ENCODE peak calls at places on chromosomes 5 and 9, in four cellular contexts. I, Q, B and R are unnamed samples.

GRCh38 chr5:38249286-38249685 is 9.1 kb upstream of the EGFLAM start:
- DNase-seq in B (no peak), Q (no peak), I (no peak), R (no peak)

GRCh38 chr5:134148316-134148715 is 28.4 kb downstream of the SKP1 start:
- DNase-seq in I (no peak), B (no peak), Q (no peak), R (no peak)

GRCh38 chr9:21684231-21684630 is 118.2 kb upstream of the MTAP start:
- DNase-seq in Q (no peak), I (no peak), B (no peak), R (no peak)

GRCh38 chr5:58240286-58240685 is 219.6 kb downstream of the PLK2 start:
- DNase-seq in I (peak), B (no peak), Q (no peak), R (no peak)

GRCh38 chr5:74766348-74766886 is 500 bp downstream of the GFM2 start:
- DNase-seq in I (no peak), Q (peak), B (no peak), R (no peak)

GRCh38 chr5:78841767-78842166 is 143.3 kb downstream of the ARSB start:
- DNase-seq in I (no peak), B (no peak), Q (no peak), R (no peak)

GRCh38 chr5:120103498-120103897 is 360.6 kb upstream of the PRR16 start:
- DNase-seq in B (no peak), Q (no peak), I (no peak), R (no peak)

GRCh38 chr9:34993502-34994428 is 4.2 kb downstream of the DNAJB5 start:
- DNase-seq in B (peak), I (no peak), Q (peak), R (peak)

GRCh38 chr9:35203531-35203930 is 41.7 kb downstream of the UNC13B start:
- DNase-seq in I (no peak), B (no peak), Q (no peak), R (no peak)

GRCh38 chr5:111530298-111530740 is 18.0 kb upstream of the STARD4 start:
- DNase-seq in I (no peak), Q (no peak), B (no peak), R (peak)

GRCh38 chr9:98104445-98104881 is 14.6 kb downstream of the TRIM14 start:
- DNase-seq in B (no peak), Q (no peak), I (no peak), R (no peak)

GRCh38 chr5:108760512-108760911 is 12.8 kb downstream of the FER start:
- DNase-seq in B (no peak), I (no peak), Q (no peak), R (no peak)

GRCh38 chr9:99299214-99300102 is 77.4 kb downstream of the SEC61B start:
- DNase-seq in Q (no peak), I (peak), B (no peak), R (no peak)

GRCh38 chr5:33367396-33367795 is 73.4 kb upstream of the TARS1 start:
- DNase-seq in Q (no peak), B (no peak), I (no peak), R (no peak)

GRCh38 chr9:113598451-113598850 is 134.9 kb downstream of the RGS3 start:
- DNase-seq in B (no peak), I (no peak), Q (no peak), R (no peak)

GRCh38 chr9:125433461-125434001 is 171.9 kb downstream of the GAPVD1 start:
- DNase-seq in Q (no peak), I (no peak), B (no peak), R (no peak)

GRCh38 chr9:35566417-35566816 is 38.6 kb upstream of the TESK1 start:
- DNase-seq in Q (no peak), I (no peak), B (no peak), R (no peak)

GRCh38 chr5:155897761-155898160 is 429.2 kb upstream of the SGCD start:
- DNase-seq in B (no peak), Q (no peak), I (no peak), R (no peak)

GRCh38 chr9:127144670-127145458 is 22.4 kb upstream of the ANGPTL2 start:
- DNase-seq in I (no peak), Q (no peak), B (peak), R (peak)

GRCh38 chr9:103183569-103184191 is 188.5 kb downstream of the CYLC2 start:
- DNase-seq in I (no peak), Q (no peak), B (peak), R (peak)